ENCODE peak calls at places on chromosomes 5 and 9, in four cellular contexts. N is T-helper 2 cell, M is BE2C, B is Kasumi-1. H is an unnamed sample.

GRCh38 chr5:100900142-100900795 is 2.8 kb downstream of the ST8SIA4 start:
- DNase-seq in N (no peak), M (peak; percentile 47), B (peak; percentile 79), H (peak; percentile 32)

GRCh38 chr9:14131353-14132088 is 182.4 kb downstream of the NFIB start:
- DNase-seq in B (no peak), N (no peak), M (peak; percentile 23), H (no peak)

GRCh38 chr5:124040799-124041198 is 528.8 kb downstream of the CSNK1G3 start:
- DNase-seq in N (no peak), M (no peak), B (no peak), H (no peak)

GRCh38 chr9:138065287-138065686 is 187.7 kb downstream of the CACNA1B start:
- DNase-seq in N (no peak), M (no peak), B (no peak), H (no peak)

GRCh38 chr5:55903121-55903701 is 52.1 kb downstream of the IL31RA start:
- DNase-seq in B (peak; percentile 33), N (no peak), M (no peak), H (no peak)

GRCh38 chr5:169939731-169940130 is 40.6 kb downstream of the INSYN2B start:
- DNase-seq in M (no peak), N (no peak), B (no peak), H (no peak)

GRCh38 chr9:4973902-4974301 is 11.2 kb upstream of the JAK2 start:
- DNase-seq in B (no peak), N (no peak), M (no peak), H (no peak)

GRCh38 chr5:122102825-122103224 is 24.8 kb upstream of the LOX start:
- DNase-seq in N (no peak), B (no peak), M (no peak), H (no peak)

GRCh38 chr5:41240390-41240789 is 27.1 kb upstream of the C6 start:
- DNase-seq in B (no peak), N (no peak), M (no peak), H (no peak)

GRCh38 chr5:177070536-177071191 is 16.1 kb upstream of the FGFR4 start:
- DNase-seq in M (no peak), N (no peak), B (no peak), H (no peak)

GRCh38 chr5:124460000-124460399 is 286.4 kb downstream of the ZNF608 start:
- DNase-seq in M (no peak), B (no peak), N (no peak), H (no peak)

GRCh38 chr9:134136117-134136996 is 475 bp downstream of the WDR5 start:
- DNase-seq in M (no peak), B (no peak), N (no peak), H (peak; percentile 45)

GRCh38 chr5:142149363-142149762 is 40.8 kb downstream of the NDFIP1 start:
- DNase-seq in B (no peak), M (no peak), N (no peak), H (no peak)

GRCh38 chr9:33175633-33176325 is 8.6 kb upstream of the B4GALT1 start:
- DNase-seq in N (no peak), B (no peak), M (no peak), H (no peak)

GRCh38 chr5:103357636-103358035 is 99.1 kb downstream of the MACIR start:
- DNase-seq in B (no peak), M (no peak), N (no peak), H (no peak)

GRCh38 chr5:168908207-168908606 is 329.0 kb upstream of the PANK3 start:
- DNase-seq in B (no peak), M (no peak), N (no peak), H (no peak)

GRCh38 chr9:28899267-28899666 is 1326.0 kb upstream of the C9orf72 start:
- DNase-seq in M (no peak), N (no peak), B (no peak), H (no peak)

GRCh38 chr9:101907466-101907865 is 169.0 kb upstream of the GRIN3A start:
- DNase-seq in B (no peak), N (no peak), M (no peak), H (no peak)